ENCODE peak calls at places on chromosomes 1 and 21, in five cellular contexts. E is RWPE1; F is activated T-cell treated with anti-CD3 and anti-CD28 coated beads for 1 hour; G is activated T-helper 1 cell treated with anti-CD3 and anti-CD28 coated beads, Interleukin-12 subunit alpha, Interleukin-12 subunit beta, Interleukin-2, Interleukin-4 antibody, amounts not matched to agents 30 ng/mL and 10 ng/mL and 1 ng/mL, durations not matched to agents 14 hours and 24 hours and 36 hours; P is astrocyte of the hippocampus. C is an unnamed sample.

GRCh38 chr1:245183429-245183828 is 28.6 kb downstream of the KIF26B start:
- DNase-seq in P (no peak), G (no peak), E (no peak), F (no peak), C (no peak)

GRCh38 chr1:203267912-203268311 is 37.4 kb upstream of the BTG2 start:
- DNase-seq in E (no peak), F (no peak), P (no peak), G (no peak), C (no peak)

GRCh38 chr1:22709891-22710687 is 550 bp upstream of the EPHB2 start:
- DNase-seq in G (no peak), P (peak), E (peak), F (no peak), C (peak)

GRCh38 chr1:112674986-112675727 is 698 bp downstream of the MOV10 start:
- DNase-seq in P (peak), E (peak), G (peak), F (peak), C (peak)

GRCh38 chr1:234322979-234323378 is 50.3 kb upstream of the COA6 start:
- DNase-seq in P (no peak), F (peak), G (peak), E (no peak), C (peak)

GRCh38 chr1:234067584-234067983 is 163.1 kb downstream of the SLC35F3 start:
- DNase-seq in P (no peak), G (no peak), F (no peak), E (no peak), C (no peak)

GRCh38 chr1:50279622-50280320 is 143.5 kb downstream of the DMRTA2 start:
- DNase-seq in E (peak), F (no peak), G (no peak), P (peak), C (peak)

GRCh38 chr1:212584092-212584886 is 24.3 kb upstream of the ATF3 start:
- DNase-seq in F (no peak), G (no peak), E (no peak), P (no peak), C (no peak)

GRCh38 chr21:32312321-32312720 is 13.7 kb downstream of the MRAP start:
- DNase-seq in E (no peak), G (no peak), F (no peak), P (no peak), C (peak)

GRCh38 chr1:189775343-189775742 is 702.3 kb downstream of the BRINP3 start:
- DNase-seq in F (no peak), P (peak), E (peak), G (no peak), C (no peak)

GRCh38 chr1:100628631-100629081 is 90.7 kb downstream of the GPR88 start:
- DNase-seq in P (no peak), G (no peak), F (no peak), E (no peak), C (no peak)

GRCh38 chr1:117268926-117269378 is 58.2 kb upstream of the VTCN1 start:
- DNase-seq in E (no peak), G (no peak), F (no peak), P (no peak), C (no peak)

GRCh38 chr1:116356067-116356466 is 17.0 kb upstream of the ATP1A1 start:
- DNase-seq in P (no peak), E (no peak), F (no peak), G (no peak), C (no peak)

GRCh38 chr1:206699626-206700025 is 14.9 kb downstream of the MAPKAPK2 start:
- DNase-seq in P (no peak), G (no peak), F (no peak), E (no peak), C (no peak)

GRCh38 chr1:97740891-97741290 is 179.9 kb downstream of the DPYD start:
- DNase-seq in F (no peak), G (no peak), P (no peak), E (no peak), C (no peak)

GRCh38 chr1:14924455-14925325 is 228.9 kb upstream of the TMEM51 start:
- DNase-seq in G (no peak), F (no peak), P (peak), E (peak), C (peak)

GRCh38 chr1:17538428-17539130 is 919 bp upstream of the ARHGEF10L start:
- DNase-seq in F (no peak), G (no peak), P (peak), E (no peak), C (peak)

GRCh38 chr1:204314893-204315735 is 44.6 kb downstream of the PLEKHA6 start:
- DNase-seq in P (no peak), F (no peak), E (no peak), G (no peak), C (no peak)

GRCh38 chr1:115648717-115649691 is 7.2 kb downstream of the VANGL1 start:
- DNase-seq in G (peak), F (no peak), P (no peak), E (no peak), C (no peak)

GRCh38 chr1:15951341-15952153 is 24.4 kb downstream of the ZBTB17 start:
- DNase-seq in E (no peak), F (no peak), G (no peak), P (no peak), C (no peak)

GRCh38 chr1:54220004-54220811 is 20.2 kb downstream of the MRPL37 start:
- DNase-seq in G (no peak), E (no peak), P (peak), F (no peak), C (peak)

GRCh38 chr1:197429372-197429771 is 161.3 kb downstream of the CRB1 start:
- DNase-seq in F (no peak), P (no peak), G (no peak), E (no peak), C (no peak)

GRCh38 chr1:200302192-200302892 is 107.5 kb downstream of the ZNF281 start:
- DNase-seq in F (peak), P (peak), G (peak), E (peak), C (peak)